ENCODE peak calls at places on chromosome 16, in four cellular contexts. One of them, this sample, is unnamed.
A peak's percentile ranks its signal among the peaks of the same experiment; 100 is the strongest.

GRCh38 chr16:72285324-72285723 is 113.4 kb upstream of the PMFBP1 start:
- DNase-seq in T follicular helper cell: no peak
- DNase-seq in H7: peak; percentile 35
- DNase-seq in endodermal cell: peak; percentile 49
- DNase-seq in this sample: no peak

GRCh38 chr16:4989391-4990006 is 31.4 kb downstream of the SEC14L5 start:
- DNase-seq in T follicular helper cell: no peak
- DNase-seq in H7: peak; percentile 21
- DNase-seq in endodermal cell: no peak
- DNase-seq in this sample: no peak

GRCh38 chr16:55471448-55472097 is 7.4 kb upstream of the MMP2 start:
- DNase-seq in T follicular helper cell: no peak
- DNase-seq in H7: no peak
- DNase-seq in endodermal cell: no peak
- DNase-seq in this sample: no peak

GRCh38 chr16:49271363-49271762 is 10.3 kb downstream of the CBLN1 start:
- DNase-seq in T follicular helper cell: no peak
- DNase-seq in H7: no peak
- DNase-seq in endodermal cell: no peak
- DNase-seq in this sample: no peak

GRCh38 chr16:22670551-22670970 is 143.4 kb upstream of the HS3ST2 start:
- DNase-seq in T follicular helper cell: no peak
- DNase-seq in H7: peak; percentile 96
- DNase-seq in endodermal cell: peak; percentile 91
- DNase-seq in this sample: no peak

GRCh38 chr16:87344931-87345631 is 27.9 kb upstream of the C16orf95 start:
- DNase-seq in T follicular helper cell: peak; percentile 40
- DNase-seq in H7: peak; percentile 87
- DNase-seq in endodermal cell: no peak
- DNase-seq in this sample: peak; percentile 32

GRCh38 chr16:72664122-72664479 is 383.8 kb downstream of the ZFHX3 start:
- DNase-seq in T follicular helper cell: no peak
- DNase-seq in H7: no peak
- DNase-seq in endodermal cell: peak; percentile 38
- DNase-seq in this sample: no peak

GRCh38 chr16:87101903-87102302 is 215.3 kb downstream of the C16orf95 start:
- DNase-seq in T follicular helper cell: no peak
- DNase-seq in H7: no peak
- DNase-seq in endodermal cell: no peak
- DNase-seq in this sample: no peak

GRCh38 chr16:85870159-85870558 is 28.8 kb upstream of the IRF8 start:
- DNase-seq in T follicular helper cell: no peak
- DNase-seq in H7: no peak
- DNase-seq in endodermal cell: peak; percentile 66
- DNase-seq in this sample: no peak

GRCh38 chr16:81635336-81635947 is 143.6 kb upstream of the PLCG2 start:
- DNase-seq in T follicular helper cell: no peak
- DNase-seq in H7: no peak
- DNase-seq in endodermal cell: no peak
- DNase-seq in this sample: no peak

GRCh38 chr16:25064967-25065366 is 46.6 kb upstream of the LCMT1 start:
- DNase-seq in T follicular helper cell: no peak
- DNase-seq in H7: no peak
- DNase-seq in endodermal cell: no peak
- DNase-seq in this sample: no peak

GRCh38 chr16:72480926-72481325 is 309.0 kb upstream of the PMFBP1 start:
- DNase-seq in T follicular helper cell: no peak
- DNase-seq in H7: no peak
- DNase-seq in endodermal cell: no peak
- DNase-seq in this sample: no peak

GRCh38 chr16:84774810-84775209 is 45.0 kb upstream of the CRISPLD2 start:
- DNase-seq in T follicular helper cell: no peak
- DNase-seq in H7: no peak
- DNase-seq in endodermal cell: no peak
- DNase-seq in this sample: no peak

GRCh38 chr16:3022697-3023414 is 886 bp downstream of the HCFC1R1 start:
- DNase-seq in T follicular helper cell: no peak
- DNase-seq in H7: no peak
- DNase-seq in endodermal cell: peak; percentile 87
- DNase-seq in this sample: no peak

GRCh38 chr16:80250376-80250775 is 290.4 kb upstream of the DYNLRB2 start:
- DNase-seq in T follicular helper cell: no peak
- DNase-seq in H7: no peak
- DNase-seq in endodermal cell: no peak
- DNase-seq in this sample: no peak

GRCh38 chr16:23519282-23519681 is 9.0 kb upstream of the GGA2 start:
- DNase-seq in T follicular helper cell: no peak
- DNase-seq in H7: no peak
- DNase-seq in endodermal cell: no peak
- DNase-seq in this sample: no peak

GRCh38 chr16:56946767-56947603 is 14.8 kb upstream of the CETP start:
- DNase-seq in T follicular helper cell: no peak
- DNase-seq in H7: no peak
- DNase-seq in endodermal cell: no peak
- DNase-seq in this sample: no peak

GRCh38 chr16:75416904-75417565 is 16.3 kb downstream of the CFDP1 start:
- DNase-seq in T follicular helper cell: no peak
- DNase-seq in H7: no peak
- DNase-seq in endodermal cell: no peak
- DNase-seq in this sample: no peak

GRCh38 chr16:26198221-26198620 is 506.5 kb downstream of the HS3ST4 start:
- DNase-seq in T follicular helper cell: no peak
- DNase-seq in H7: no peak
- DNase-seq in endodermal cell: no peak
- DNase-seq in this sample: no peak

GRCh38 chr16:85994492-85995433 is 95.8 kb downstream of the IRF8 start:
- DNase-seq in T follicular helper cell: no peak
- DNase-seq in H7: no peak
- DNase-seq in endodermal cell: peak; percentile 23
- DNase-seq in this sample: no peak

GRCh38 chr16:82034981-82035612 is at the start of gene HSD17B2:
- DNase-seq in T follicular helper cell: no peak
- DNase-seq in H7: no peak
- DNase-seq in endodermal cell: peak; percentile 47
- DNase-seq in this sample: no peak

GRCh38 chr16:27426423-27427408 is 24.7 kb downstream of the IL21R start:
- DNase-seq in T follicular helper cell: peak; percentile 69
- DNase-seq in H7: peak; percentile 71
- DNase-seq in endodermal cell: no peak
- DNase-seq in this sample: peak; percentile 26

GRCh38 chr16:81522141-81522701 is 77.6 kb downstream of the CMIP start:
- DNase-seq in T follicular helper cell: no peak
- DNase-seq in H7: peak; percentile 81
- DNase-seq in endodermal cell: peak; percentile 88
- DNase-seq in this sample: no peak

GRCh38 chr16:16096161-16096857 is 127.0 kb downstream of the ABCC6 start:
- DNase-seq in T follicular helper cell: no peak
- DNase-seq in H7: no peak
- DNase-seq in endodermal cell: no peak
- DNase-seq in this sample: no peak

GRCh38 chr16:51107742-51108141 is 43.3 kb downstream of the SALL1 start:
- DNase-seq in T follicular helper cell: no peak
- DNase-seq in H7: no peak
- DNase-seq in endodermal cell: no peak
- DNase-seq in this sample: no peak

GRCh38 chr16:81316176-81316496 is 1.4 kb downstream of the GAN start:
- DNase-seq in T follicular helper cell: no peak
- DNase-seq in H7: no peak
- DNase-seq in endodermal cell: no peak
- DNase-seq in this sample: no peak

GRCh38 chr16:47109361-47109760 is 34.4 kb downstream of the NETO2 start:
- DNase-seq in T follicular helper cell: no peak
- DNase-seq in H7: no peak
- DNase-seq in endodermal cell: no peak
- DNase-seq in this sample: no peak

GRCh38 chr16:2339521-2340484 is 725 bp downstream of the ABCA3 start:
- DNase-seq in T follicular helper cell: peak; percentile 15
- DNase-seq in H7: peak; percentile 85
- DNase-seq in endodermal cell: peak; percentile 82
- DNase-seq in this sample: no peak

GRCh38 chr16:21001262-21001661 is 100.7 kb downstream of the LYRM1 start:
- DNase-seq in T follicular helper cell: no peak
- DNase-seq in H7: peak; percentile 37
- DNase-seq in endodermal cell: peak; percentile 83
- DNase-seq in this sample: no peak

GRCh38 chr16:50666658-50667496 is 14.2 kb downstream of the SNX20 start:
- DNase-seq in T follicular helper cell: no peak
- DNase-seq in H7: no peak
- DNase-seq in endodermal cell: peak; percentile 74
- DNase-seq in this sample: no peak

GRCh38 chr16:69796285-69797118 is 34.4 kb downstream of the WWP2 start:
- DNase-seq in T follicular helper cell: no peak
- DNase-seq in H7: peak; percentile 66
- DNase-seq in endodermal cell: peak; percentile 70
- DNase-seq in this sample: no peak

GRCh38 chr16:67404740-67405226 is 11.5 kb upstream of the TPPP3 start:
- DNase-seq in T follicular helper cell: no peak
- DNase-seq in H7: peak; percentile 61
- DNase-seq in endodermal cell: no peak
- DNase-seq in this sample: no peak

GRCh38 chr16:27223226-27223610 is 19.9 kb downstream of the KDM8 start:
- DNase-seq in T follicular helper cell: no peak
- DNase-seq in H7: peak; percentile 73
- DNase-seq in endodermal cell: no peak
- DNase-seq in this sample: no peak

GRCh38 chr16:51151435-51151950 is 423 bp upstream of the SALL1 start:
- DNase-seq in T follicular helper cell: no peak
- DNase-seq in H7: peak; percentile 95
- DNase-seq in endodermal cell: peak; percentile 95
- DNase-seq in this sample: no peak